ENCODE peak calls at places on chromosomes 1 and 21, in nine cellular contexts. H, J, Z, D, C, A, N, F and R are unnamed samples.
A peak's percentile ranks its signal among the peaks of the same experiment; 100 is the strongest.

GRCh38 chr1:168509204-168509603 is 34.6 kb downstream of the XCL2 start:
- DNase-seq in J (no peak), D (no peak), H (no peak), C (no peak), A (no peak), N (no peak), Z (no peak), F (no peak), R (no peak)

GRCh38 chr1:223097713-223098112 is 45.3 kb downstream of the TLR5 start:
- DNase-seq in A (no peak), H (no peak), C (no peak), Z (no peak), D (no peak), J (no peak), N (no peak), F (no peak), R (no peak)

GRCh38 chr21:14773777-14774345 is 227.7 kb upstream of the SAMSN1 start:
- DNase-seq in Z (peak; percentile 39), A (peak; percentile 44), N (no peak), J (peak; percentile 76), D (peak; percentile 30), F (no peak), H (no peak), C (peak; percentile 81), R (peak; percentile 1)

GRCh38 chr1:187685338-187685737 is 856.6 kb downstream of the PLA2G4A start:
- DNase-seq in J (no peak), F (no peak), D (peak; percentile 20), H (no peak), N (no peak), C (no peak), Z (no peak), A (no peak), R (no peak)

GRCh38 chr1:39992888-39993287 is 37.9 kb downstream of the MFSD2A start:
- DNase-seq in J (no peak), Z (no peak), H (no peak), D (no peak), C (no peak), A (no peak), F (no peak), N (no peak), R (no peak)

GRCh38 chr1:175818929-175819328 is 75.5 kb upstream of the TNR start:
- DNase-seq in A (no peak), J (no peak), H (no peak), N (no peak), D (no peak), Z (no peak), F (no peak), C (no peak), R (no peak)

GRCh38 chr1:94169126-94169525 is 48.2 kb upstream of the ABCA4 start:
- DNase-seq in Z (no peak), A (no peak), N (no peak), H (no peak), C (peak; percentile 46), J (no peak), D (no peak), F (no peak), R (no peak)

GRCh38 chr1:42343049-42343448 is 8.0 kb upstream of the FOXJ3 start:
- DNase-seq in F (no peak), Z (no peak), D (no peak), N (no peak), C (no peak), J (no peak), A (no peak), H (no peak), R (no peak)

GRCh38 chr1:219150913-219151312 is 22.8 kb upstream of the LYPLAL1 start:
- DNase-seq in N (no peak), J (no peak), C (no peak), D (no peak), H (no peak), A (no peak), Z (no peak), F (no peak), R (no peak)

GRCh38 chr21:15978158-15978805 is 248.5 kb downstream of the USP25 start:
- DNase-seq in J (no peak), H (no peak), F (no peak), A (no peak), C (no peak), D (peak; percentile 9), Z (no peak), N (no peak), R (no peak)

GRCh38 chr1:13699936-13700520 is at the start of gene PRDM2:
- DNase-seq in Z (peak; percentile 58), F (no peak), D (peak; percentile 12), N (peak; percentile 73), H (no peak), J (peak; percentile 86), A (peak; percentile 64), C (peak; percentile 61), R (no peak)

GRCh38 chr1:11072216-11072917 is 12.5 kb upstream of the SRM start:
- DNase-seq in Z (no peak), C (no peak), J (no peak), A (no peak), H (no peak), N (no peak), F (peak; percentile 23), D (no peak), R (no peak)

GRCh38 chr1:247448107-247448778 is 9.7 kb downstream of the OR2B11 start:
- DNase-seq in Z (peak; percentile 59), D (peak; percentile 31), C (peak; percentile 64), H (peak; percentile 35), A (no peak), F (peak; percentile 59), J (no peak), N (peak; percentile 33), R (no peak)

GRCh38 chr1:220906561-220907334 is 27.5 kb downstream of the HLX start:
- DNase-seq in N (no peak), A (no peak), F (no peak), H (no peak), D (peak; percentile 54), C (no peak), Z (no peak), J (no peak), R (no peak)

GRCh38 chr21:34800797-34801518 is 132.2 kb downstream of the CLIC6 start:
- DNase-seq in J (no peak), Z (no peak), F (no peak), C (no peak), H (no peak), N (no peak), D (peak; percentile 70), A (peak; percentile 36), R (no peak)

GRCh38 chr1:240128361-240128760 is 36.7 kb downstream of the FMN2 start:
- DNase-seq in A (no peak), H (no peak), D (no peak), F (no peak), J (no peak), C (peak; percentile 23), N (no peak), Z (no peak), R (no peak)

GRCh38 chr1:233613252-233614172 is at the start of gene KCNK1:
- DNase-seq in N (peak; percentile 71), J (peak; percentile 65), H (no peak), C (peak; percentile 36), D (peak; percentile 90), A (no peak), F (peak; percentile 51), Z (peak; percentile 77), R (no peak)

GRCh38 chr1:200893411-200893901 is 1.2 kb upstream of the INAVA start:
- DNase-seq in D (no peak), N (no peak), C (no peak), A (no peak), J (no peak), Z (no peak), F (no peak), H (no peak), R (no peak)

GRCh38 chr1:231600461-231600976 is 26.1 kb upstream of the DISC1 start:
- DNase-seq in C (no peak), N (no peak), F (no peak), J (no peak), Z (no peak), D (no peak), A (no peak), H (no peak), R (no peak)

GRCh38 chr1:87084247-87084836 is 169.9 kb downstream of the HS2ST1 start:
- DNase-seq in A (no peak), H (no peak), Z (no peak), C (peak; percentile 57), D (no peak), J (no peak), N (no peak), F (no peak), R (no peak)

GRCh38 chr1:55217226-55217996 is 2.2 kb upstream of the USP24 start:
- DNase-seq in F (no peak), J (no peak), H (no peak), N (no peak), A (peak; percentile 37), D (no peak), C (no peak), Z (no peak), R (no peak)

GRCh38 chr1:57576750-57577149 is 152.9 kb upstream of the DAB1 start:
- DNase-seq in C (peak; percentile 94), D (no peak), A (no peak), F (no peak), N (no peak), Z (no peak), H (no peak), J (no peak), R (no peak)

GRCh38 chr1:200302893-200303250 is 107.0 kb downstream of the ZNF281 start:
- DNase-seq in D (no peak), Z (peak; percentile 48), F (peak; percentile 65), A (no peak), H (no peak), J (peak; percentile 45), N (peak; percentile 29), C (peak; percentile 30), R (no peak)

GRCh38 chr1:203796223-203796747 is 862 bp downstream of the ZBED6 start:
- DNase-seq in F (no peak), C (peak; percentile 75), D (peak; percentile 34), J (peak; percentile 31), A (peak; percentile 24), H (no peak), N (no peak), Z (peak; percentile 24), R (no peak)

GRCh38 chr1:179866616-179867015 is 11.0 kb downstream of the TOR1AIP2 start:
- DNase-seq in J (no peak), A (no peak), D (no peak), Z (no peak), H (no peak), N (no peak), F (no peak), C (no peak), R (no peak)

GRCh38 chr21:42594616-42595280 is 58.7 kb upstream of the PDE9A start:
- DNase-seq in J (no peak), F (no peak), A (no peak), C (no peak), Z (no peak), D (no peak), N (no peak), H (no peak), R (no peak)

GRCh38 chr1:19799233-19799876 is 361 bp downstream of the TMCO4 start:
- DNase-seq in C (no peak), N (no peak), F (no peak), Z (peak; percentile 58), A (peak; percentile 46), D (peak; percentile 9), H (no peak), J (no peak), R (no peak)

GRCh38 chr1:248840946-248841345 is 2.9 kb downstream of the ZNF672 start:
- DNase-seq in D (no peak), H (no peak), N (no peak), Z (no peak), C (no peak), J (no peak), F (no peak), A (no peak), R (no peak)

GRCh38 chr1:234519506-234519905 is 40.5 kb upstream of the TARBP1 start:
- DNase-seq in H (no peak), D (no peak), J (no peak), N (no peak), A (no peak), C (no peak), Z (no peak), F (no peak), R (no peak)

GRCh38 chr1:231774719-231775322 is 148.2 kb downstream of the DISC1 start:
- DNase-seq in J (no peak), Z (no peak), H (no peak), N (no peak), F (no peak), C (no peak), A (no peak), D (no peak), R (no peak)

GRCh38 chr1:53062731-53063591 is 948 bp downstream of the PODN start:
- DNase-seq in J (peak; percentile 25), H (no peak), A (no peak), D (no peak), N (no peak), C (no peak), F (no peak), Z (no peak), R (no peak)